ENCODE peak calls at places on chromosome 14, in nine cellular contexts. One of them, this sample, is unnamed. For H3K4me1, the result is how much of the 10 kb centered on the place peaks cover.

GRCh38 chr14:103050935-103051334 is 6.4 kb downstream of the CDC42BPB start:
- DNase-seq in GM12878: no peak
- DNase-seq in adipocyte: no peak
- DNase-seq in neural progenitor cell: no peak
- DNase-seq in endodermal cell: no peak
- DNase-seq in endothelial cell of umbilical vein: no peak
- DNase-seq in tibial artery: no peak
- DNase-seq in astrocyte: no peak
- DNase-seq in NT2/D1: no peak
- DNase-seq in this sample: no peak

GRCh38 chr14:61482348-61483206 is 161.2 kb downstream of the PRKCH start:
- DNase-seq in GM12878: no peak
- DNase-seq in adipocyte: no peak
- DNase-seq in neural progenitor cell: no peak
- DNase-seq in endodermal cell: no peak
- DNase-seq in endothelial cell of umbilical vein: no peak
- DNase-seq in tibial artery: no peak
- DNase-seq in astrocyte: no peak
- DNase-seq in NT2/D1: no peak
- DNase-seq in this sample: no peak

GRCh38 chr14:56057071-56057865 is 60.9 kb upstream of the PELI2 start:
- DNase-seq in GM12878: no peak
- DNase-seq in adipocyte: no peak
- DNase-seq in neural progenitor cell: peak
- DNase-seq in endodermal cell: no peak
- DNase-seq in endothelial cell of umbilical vein: no peak
- DNase-seq in tibial artery: no peak
- DNase-seq in astrocyte: peak
- DNase-seq in NT2/D1: no peak
- DNase-seq in this sample: no peak

GRCh38 chr14:32602699-32603098 is 273.6 kb downstream of the AKAP6 start:
- DNase-seq in GM12878: no peak
- DNase-seq in adipocyte: no peak
- DNase-seq in neural progenitor cell: no peak
- DNase-seq in endodermal cell: no peak
- DNase-seq in endothelial cell of umbilical vein: no peak
- DNase-seq in tibial artery: no peak
- DNase-seq in astrocyte: no peak
- DNase-seq in NT2/D1: no peak
- DNase-seq in this sample: no peak

GRCh38 chr14:59394268-59394667 is 70.9 kb downstream of the GPR135 start:
- DNase-seq in GM12878: no peak
- DNase-seq in adipocyte: no peak
- DNase-seq in neural progenitor cell: no peak
- DNase-seq in endodermal cell: no peak
- DNase-seq in endothelial cell of umbilical vein: no peak
- DNase-seq in tibial artery: no peak
- DNase-seq in astrocyte: peak
- DNase-seq in NT2/D1: no peak
- DNase-seq in this sample: no peak

GRCh38 chr14:57417228-57417627 is 26.8 kb downstream of the NAA30 start:
- DNase-seq in GM12878: no peak
- DNase-seq in adipocyte: no peak
- DNase-seq in neural progenitor cell: no peak
- DNase-seq in endodermal cell: no peak
- DNase-seq in endothelial cell of umbilical vein: no peak
- DNase-seq in tibial artery: no peak
- DNase-seq in astrocyte: no peak
- DNase-seq in NT2/D1: no peak
- DNase-seq in this sample: no peak

GRCh38 chr14:53391156-53391555 is 238.0 kb upstream of the DDHD1 start:
- DNase-seq in GM12878: no peak
- DNase-seq in adipocyte: peak
- DNase-seq in neural progenitor cell: no peak
- DNase-seq in endodermal cell: no peak
- DNase-seq in endothelial cell of umbilical vein: no peak
- DNase-seq in tibial artery: no peak
- DNase-seq in astrocyte: peak
- DNase-seq in NT2/D1: no peak
- DNase-seq in this sample: no peak

GRCh38 chr14:53478174-53478573 is 325.1 kb upstream of the DDHD1 start:
- DNase-seq in GM12878: no peak
- DNase-seq in adipocyte: no peak
- DNase-seq in neural progenitor cell: no peak
- DNase-seq in endodermal cell: no peak
- DNase-seq in endothelial cell of umbilical vein: no peak
- DNase-seq in tibial artery: no peak
- DNase-seq in astrocyte: no peak
- DNase-seq in NT2/D1: no peak
- DNase-seq in this sample: no peak

GRCh38 chr14:28102814-28103213 is 663.8 kb upstream of the FOXG1 start:
- DNase-seq in GM12878: no peak
- DNase-seq in adipocyte: no peak
- DNase-seq in neural progenitor cell: no peak
- DNase-seq in endodermal cell: no peak
- DNase-seq in endothelial cell of umbilical vein: no peak
- DNase-seq in tibial artery: no peak
- DNase-seq in astrocyte: peak
- DNase-seq in NT2/D1: no peak
- DNase-seq in this sample: no peak

GRCh38 chr14:90760591-90761316 is 55.5 kb downstream of the TTC7B start:
- DNase-seq in GM12878: no peak
- DNase-seq in adipocyte: peak
- DNase-seq in neural progenitor cell: peak
- DNase-seq in endodermal cell: peak
- DNase-seq in endothelial cell of umbilical vein: peak
- DNase-seq in tibial artery: no peak
- DNase-seq in astrocyte: peak
- DNase-seq in NT2/D1: no peak
- DNase-seq in this sample: no peak

GRCh38 chr14:77086017-77086727 is 11.9 kb upstream of the CIPC start:
- DNase-seq in GM12878: no peak
- DNase-seq in adipocyte: peak
- DNase-seq in neural progenitor cell: peak
- DNase-seq in endodermal cell: peak
- DNase-seq in endothelial cell of umbilical vein: no peak
- DNase-seq in tibial artery: no peak
- DNase-seq in astrocyte: peak
- DNase-seq in NT2/D1: no peak
- DNase-seq in this sample: peak

GRCh38 chr14:102479107-102479506 is 30.5 kb downstream of the ANKRD9 start:
- DNase-seq in GM12878: no peak
- DNase-seq in adipocyte: no peak
- DNase-seq in neural progenitor cell: no peak
- DNase-seq in endodermal cell: no peak
- DNase-seq in endothelial cell of umbilical vein: no peak
- DNase-seq in tibial artery: no peak
- DNase-seq in astrocyte: no peak
- DNase-seq in NT2/D1: no peak
- DNase-seq in this sample: no peak

GRCh38 chr14:74503256-74503972 is 9.8 kb downstream of the ISCA2 start:
- DNase-seq in GM12878: no peak
- DNase-seq in adipocyte: no peak
- DNase-seq in neural progenitor cell: no peak
- DNase-seq in endodermal cell: peak
- DNase-seq in endothelial cell of umbilical vein: no peak
- DNase-seq in tibial artery: no peak
- DNase-seq in astrocyte: no peak
- DNase-seq in NT2/D1: no peak
- DNase-seq in this sample: no peak

GRCh38 chr14:32078030-32078793 is 1.1 kb downstream of the ARHGAP5 start:
- DNase-seq in GM12878: no peak
- DNase-seq in adipocyte: peak
- DNase-seq in neural progenitor cell: peak
- DNase-seq in endodermal cell: no peak
- DNase-seq in endothelial cell of umbilical vein: peak
- DNase-seq in tibial artery: peak
- DNase-seq in astrocyte: peak
- DNase-seq in NT2/D1: no peak
- DNase-seq in this sample: peak

GRCh38 chr14:92316937-92317336 is 6.0 kb upstream of the SLC24A4 start:
- DNase-seq in GM12878: no peak
- DNase-seq in adipocyte: no peak
- DNase-seq in neural progenitor cell: no peak
- DNase-seq in endodermal cell: peak
- DNase-seq in endothelial cell of umbilical vein: no peak
- DNase-seq in tibial artery: no peak
- DNase-seq in astrocyte: no peak
- DNase-seq in NT2/D1: no peak
- DNase-seq in this sample: peak

GRCh38 chr14:55212611-55213010 is 21.2 kb upstream of the DLGAP5 start:
- DNase-seq in GM12878: no peak
- DNase-seq in adipocyte: no peak
- DNase-seq in neural progenitor cell: no peak
- DNase-seq in endodermal cell: no peak
- DNase-seq in endothelial cell of umbilical vein: no peak
- DNase-seq in tibial artery: no peak
- DNase-seq in astrocyte: no peak
- DNase-seq in NT2/D1: no peak
- DNase-seq in this sample: no peak

GRCh38 chr14:74739293-74740030 is 23.7 kb upstream of the YLPM1 start:
- DNase-seq in GM12878: no peak
- DNase-seq in adipocyte: no peak
- DNase-seq in neural progenitor cell: no peak
- DNase-seq in endodermal cell: no peak
- DNase-seq in endothelial cell of umbilical vein: no peak
- DNase-seq in tibial artery: no peak
- DNase-seq in astrocyte: peak
- DNase-seq in NT2/D1: no peak
- DNase-seq in this sample: no peak

GRCh38 chr14:96176811-96177211 is 27.8 kb upstream of the BDKRB2 start:
- DNase-seq in GM12878: no peak
- DNase-seq in adipocyte: peak
- DNase-seq in neural progenitor cell: no peak
- DNase-seq in endodermal cell: no peak
- DNase-seq in endothelial cell of umbilical vein: no peak
- DNase-seq in tibial artery: no peak
- DNase-seq in astrocyte: peak
- DNase-seq in NT2/D1: no peak
- DNase-seq in this sample: no peak

GRCh38 chr14:61565836-61566536 is 129.3 kb upstream of the HIF1A start:
- DNase-seq in GM12878: no peak
- DNase-seq in adipocyte: peak
- DNase-seq in neural progenitor cell: no peak
- DNase-seq in endodermal cell: no peak
- DNase-seq in endothelial cell of umbilical vein: peak
- DNase-seq in tibial artery: no peak
- DNase-seq in astrocyte: peak
- DNase-seq in NT2/D1: no peak
- DNase-seq in this sample: peak

GRCh38 chr14:81772391-81772790 is 238.7 kb upstream of the SEL1L start:
- DNase-seq in GM12878: no peak
- DNase-seq in adipocyte: no peak
- DNase-seq in neural progenitor cell: no peak
- DNase-seq in endodermal cell: no peak
- DNase-seq in endothelial cell of umbilical vein: no peak
- DNase-seq in tibial artery: no peak
- DNase-seq in astrocyte: no peak
- DNase-seq in NT2/D1: no peak
- DNase-seq in this sample: no peak

GRCh38 chr14:22448035-22448904 is 140.8 kb downstream of the DAD1 start:
- DNase-seq in GM12878: no peak
- DNase-seq in adipocyte: no peak
- DNase-seq in neural progenitor cell: no peak
- DNase-seq in endodermal cell: peak
- DNase-seq in endothelial cell of umbilical vein: no peak
- DNase-seq in tibial artery: no peak
- DNase-seq in astrocyte: peak
- DNase-seq in NT2/D1: no peak
- DNase-seq in this sample: peak

DNA sequence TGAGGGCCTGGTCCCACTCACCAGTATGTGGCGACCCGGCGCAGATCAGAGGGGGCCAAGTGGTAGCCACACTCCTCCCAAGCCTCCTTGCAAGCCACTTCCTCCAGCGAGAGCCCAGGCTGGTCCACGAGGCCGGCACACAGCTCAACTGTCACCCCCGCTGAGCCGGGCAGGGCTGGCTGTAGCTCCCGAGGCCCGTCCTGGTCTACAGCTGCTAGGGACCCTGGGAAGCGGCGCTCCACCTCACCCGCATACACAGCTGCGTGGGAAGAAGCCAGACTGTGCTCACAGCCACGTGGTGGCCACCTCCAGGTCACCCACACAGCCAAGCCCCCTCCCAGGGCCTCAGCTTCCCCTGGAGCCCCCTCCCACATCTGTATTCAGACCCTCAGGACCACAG is 4.6 kb downstream of the NUDT14 start:
- DNase-seq in GM12878: no peak
- DNase-seq in adipocyte: no peak
- DNase-seq in neural progenitor cell: no peak
- DNase-seq in endodermal cell: no peak
- DNase-seq in endothelial cell of umbilical vein: no peak
- DNase-seq in tibial artery: no peak
- DNase-seq in astrocyte: no peak
- DNase-seq in NT2/D1: no peak
- DNase-seq in this sample: no peak
- H3K4me3 ChIP-seq in GM12878: no peak
- H3K4me3 ChIP-seq in adipocyte: no peak
- H3K4me3 ChIP-seq in neural progenitor cell: no peak
- H3K4me3 ChIP-seq in endodermal cell: no peak
- H3K4me3 ChIP-seq in endothelial cell of umbilical vein: no peak
- H3K4me3 ChIP-seq in tibial artery: no peak
- H3K4me3 ChIP-seq in astrocyte: no peak
- H3K4me3 ChIP-seq in NT2/D1: no peak
- H3K4me3 ChIP-seq in this sample: no peak

DNA sequence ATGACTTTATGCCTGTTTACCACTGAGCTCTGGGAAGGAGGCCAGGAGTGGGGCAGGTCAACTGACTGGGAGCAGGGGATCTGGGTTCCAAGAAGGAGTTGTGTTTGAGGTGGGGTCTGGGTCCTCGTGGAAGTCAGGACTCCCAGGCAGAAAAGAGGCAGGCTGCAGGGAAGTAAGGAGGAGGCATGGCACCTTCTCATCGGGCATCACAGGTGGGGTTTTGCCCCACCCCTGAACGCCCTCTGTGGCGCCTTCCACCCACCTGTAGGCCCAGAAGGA is 386 bp downstream of the LTB4R2 start:
- DNase-seq in GM12878: no peak
- DNase-seq in adipocyte: no peak
- DNase-seq in neural progenitor cell: no peak
- DNase-seq in endodermal cell: no peak
- DNase-seq in endothelial cell of umbilical vein: no peak
- DNase-seq in tibial artery: no peak
- DNase-seq in astrocyte: no peak
- DNase-seq in NT2/D1: no peak
- DNase-seq in this sample: no peak
- H3K4me1 ChIP-seq in GM12878: under half
- H3K4me1 ChIP-seq in adipocyte: under half
- H3K4me1 ChIP-seq in neural progenitor cell: under half
- H3K4me1 ChIP-seq in endodermal cell: under half
- H3K4me1 ChIP-seq in endothelial cell of umbilical vein: half or more
- H3K4me1 ChIP-seq in tibial artery: under half
- H3K4me1 ChIP-seq in astrocyte: under half
- H3K4me1 ChIP-seq in NT2/D1: under half
- H3K4me1 ChIP-seq in this sample: under half

GRCh38 chr14:94077111-94077821 is 3.7 kb downstream of the DDX24 start:
- DNase-seq in GM12878: no peak
- DNase-seq in adipocyte: no peak
- DNase-seq in neural progenitor cell: no peak
- DNase-seq in endodermal cell: no peak
- DNase-seq in endothelial cell of umbilical vein: no peak
- DNase-seq in tibial artery: no peak
- DNase-seq in astrocyte: no peak
- DNase-seq in NT2/D1: no peak
- DNase-seq in this sample: no peak
- H3K4me3 ChIP-seq in GM12878: peak
- H3K4me3 ChIP-seq in adipocyte: peak
- H3K4me3 ChIP-seq in neural progenitor cell: no peak
- H3K4me3 ChIP-seq in endodermal cell: peak
- H3K4me3 ChIP-seq in endothelial cell of umbilical vein: no peak
- H3K4me3 ChIP-seq in tibial artery: peak
- H3K4me3 ChIP-seq in astrocyte: no peak
- H3K4me3 ChIP-seq in NT2/D1: peak
- H3K4me3 ChIP-seq in this sample: no peak

GRCh38 chr14:89401241-89401640 is 15.8 kb downstream of the FOXN3 start:
- DNase-seq in GM12878: no peak
- DNase-seq in adipocyte: no peak
- DNase-seq in neural progenitor cell: no peak
- DNase-seq in endodermal cell: no peak
- DNase-seq in endothelial cell of umbilical vein: no peak
- DNase-seq in tibial artery: no peak
- DNase-seq in astrocyte: no peak
- DNase-seq in NT2/D1: no peak
- DNase-seq in this sample: no peak
- H3K4me1 ChIP-seq in GM12878: under half
- H3K4me1 ChIP-seq in adipocyte: under half
- H3K4me1 ChIP-seq in neural progenitor cell: under half
- H3K4me1 ChIP-seq in endodermal cell: under half
- H3K4me1 ChIP-seq in endothelial cell of umbilical vein: under half
- H3K4me1 ChIP-seq in tibial artery: half or more
- H3K4me1 ChIP-seq in astrocyte: under half
- H3K4me1 ChIP-seq in NT2/D1: under half
- H3K4me1 ChIP-seq in this sample: under half